ENCODE peak calls at places on chromosomes 11 and 22, in six cellular contexts. One of them, this sample, is unnamed.

GRCh38 chr11:32034149-32034548 is 56.7 kb upstream of the RCN1 start:
- DNase-seq in WTC11: no peak
- DNase-seq in activated T-cell treated with anti-CD3 and anti-CD28 coated beads, Interleukin-2, amount 50 U/mL, for 24 hours: no peak
- DNase-seq in midbrain: no peak
- DNase-seq in kidney tubule cell: peak
- DNase-seq in T-helper 9 cell: no peak
- DNase-seq in this sample: no peak

GRCh38 chr22:50289942-50290630 is 17.4 kb downstream of the PLXNB2 start:
- DNase-seq in T-helper 9 cell: no peak
- DNase-seq in kidney tubule cell: no peak
- DNase-seq in WTC11: no peak
- DNase-seq in activated T-cell treated with anti-CD3 and anti-CD28 coated beads, Interleukin-2, amount 50 U/mL, for 24 hours: no peak
- DNase-seq in midbrain: no peak
- DNase-seq in this sample: no peak

GRCh38 chr11:3120071-3120792 is 44.9 kb downstream of the OSBPL5 start:
- DNase-seq in activated T-cell treated with anti-CD3 and anti-CD28 coated beads, Interleukin-2, amount 50 U/mL, for 24 hours: no peak
- DNase-seq in WTC11: peak
- DNase-seq in midbrain: no peak
- DNase-seq in kidney tubule cell: no peak
- DNase-seq in T-helper 9 cell: no peak
- DNase-seq in this sample: peak

GRCh38 chr22:27842994-27843431 is 41.5 kb upstream of the MN1 start:
- DNase-seq in WTC11: no peak
- DNase-seq in activated T-cell treated with anti-CD3 and anti-CD28 coated beads, Interleukin-2, amount 50 U/mL, for 24 hours: no peak
- DNase-seq in kidney tubule cell: no peak
- DNase-seq in midbrain: no peak
- DNase-seq in T-helper 9 cell: no peak
- DNase-seq in this sample: peak

GRCh38 chr22:20027966-20028854 is 7.3 kb downstream of the TANGO2 start:
- DNase-seq in T-helper 9 cell: no peak
- DNase-seq in WTC11: no peak
- DNase-seq in activated T-cell treated with anti-CD3 and anti-CD28 coated beads, Interleukin-2, amount 50 U/mL, for 24 hours: no peak
- DNase-seq in kidney tubule cell: peak
- DNase-seq in midbrain: no peak
- DNase-seq in this sample: no peak

GRCh38 chr22:46846154-46846831 is 83.8 kb downstream of the TBC1D22A start:
- DNase-seq in midbrain: no peak
- DNase-seq in WTC11: no peak
- DNase-seq in T-helper 9 cell: no peak
- DNase-seq in kidney tubule cell: no peak
- DNase-seq in activated T-cell treated with anti-CD3 and anti-CD28 coated beads, Interleukin-2, amount 50 U/mL, for 24 hours: no peak
- DNase-seq in this sample: peak

GRCh38 chr11:83292709-83293435 is 6.7 kb upstream of the CCDC90B start:
- DNase-seq in WTC11: no peak
- DNase-seq in midbrain: peak
- DNase-seq in kidney tubule cell: peak
- DNase-seq in activated T-cell treated with anti-CD3 and anti-CD28 coated beads, Interleukin-2, amount 50 U/mL, for 24 hours: no peak
- DNase-seq in T-helper 9 cell: no peak
- DNase-seq in this sample: no peak

GRCh38 chr11:82871646-82872045 is 28.6 kb downstream of the PRCP start:
- DNase-seq in WTC11: no peak
- DNase-seq in activated T-cell treated with anti-CD3 and anti-CD28 coated beads, Interleukin-2, amount 50 U/mL, for 24 hours: no peak
- DNase-seq in T-helper 9 cell: no peak
- DNase-seq in kidney tubule cell: no peak
- DNase-seq in midbrain: no peak
- DNase-seq in this sample: no peak

GRCh38 chr11:43580735-43581369 is 99.7 kb upstream of the HSD17B12 start:
- DNase-seq in activated T-cell treated with anti-CD3 and anti-CD28 coated beads, Interleukin-2, amount 50 U/mL, for 24 hours: no peak
- DNase-seq in T-helper 9 cell: no peak
- DNase-seq in kidney tubule cell: no peak
- DNase-seq in WTC11: peak
- DNase-seq in midbrain: no peak
- DNase-seq in this sample: no peak

GRCh38 chr11:2801711-2802388 is 83.7 kb downstream of the CDKN1C start:
- DNase-seq in kidney tubule cell: no peak
- DNase-seq in activated T-cell treated with anti-CD3 and anti-CD28 coated beads, Interleukin-2, amount 50 U/mL, for 24 hours: peak
- DNase-seq in T-helper 9 cell: no peak
- DNase-seq in WTC11: peak
- DNase-seq in midbrain: no peak
- DNase-seq in this sample: no peak

GRCh38 chr11:115691030-115691429 is 186.8 kb upstream of the CADM1 start:
- DNase-seq in kidney tubule cell: no peak
- DNase-seq in WTC11: no peak
- DNase-seq in T-helper 9 cell: no peak
- DNase-seq in activated T-cell treated with anti-CD3 and anti-CD28 coated beads, Interleukin-2, amount 50 U/mL, for 24 hours: no peak
- DNase-seq in midbrain: no peak
- DNase-seq in this sample: no peak

GRCh38 chr22:23401111-23401909 is 178.8 kb downstream of the IGLL1 start:
- DNase-seq in activated T-cell treated with anti-CD3 and anti-CD28 coated beads, Interleukin-2, amount 50 U/mL, for 24 hours: no peak
- DNase-seq in midbrain: no peak
- DNase-seq in kidney tubule cell: peak
- DNase-seq in WTC11: peak
- DNase-seq in T-helper 9 cell: no peak
- DNase-seq in this sample: no peak

GRCh38 chr11:134533511-134533910 is 121.5 kb upstream of the B3GAT1 start:
- DNase-seq in activated T-cell treated with anti-CD3 and anti-CD28 coated beads, Interleukin-2, amount 50 U/mL, for 24 hours: peak
- DNase-seq in T-helper 9 cell: no peak
- DNase-seq in kidney tubule cell: no peak
- DNase-seq in midbrain: no peak
- DNase-seq in WTC11: no peak
- DNase-seq in this sample: peak

GRCh38 chr22:37675930-37676571 is 615 bp downstream of the LGALS1 start:
- DNase-seq in WTC11: no peak
- DNase-seq in kidney tubule cell: peak
- DNase-seq in T-helper 9 cell: peak
- DNase-seq in activated T-cell treated with anti-CD3 and anti-CD28 coated beads, Interleukin-2, amount 50 U/mL, for 24 hours: peak
- DNase-seq in midbrain: peak
- DNase-seq in this sample: peak

GRCh38 chr11:13378316-13378715 is 84.7 kb downstream of the BTBD10 start:
- DNase-seq in activated T-cell treated with anti-CD3 and anti-CD28 coated beads, Interleukin-2, amount 50 U/mL, for 24 hours: no peak
- DNase-seq in T-helper 9 cell: no peak
- DNase-seq in midbrain: no peak
- DNase-seq in WTC11: no peak
- DNase-seq in kidney tubule cell: no peak
- DNase-seq in this sample: no peak

GRCh38 chr22:45996241-45997076 is 19.5 kb upstream of the WNT7B start:
- DNase-seq in kidney tubule cell: peak
- DNase-seq in T-helper 9 cell: no peak
- DNase-seq in WTC11: no peak
- DNase-seq in activated T-cell treated with anti-CD3 and anti-CD28 coated beads, Interleukin-2, amount 50 U/mL, for 24 hours: no peak
- DNase-seq in midbrain: no peak
- DNase-seq in this sample: no peak

GRCh38 chr22:49962751-49963646 is 2.4 kb downstream of the PIM3 start:
- DNase-seq in midbrain: no peak
- DNase-seq in activated T-cell treated with anti-CD3 and anti-CD28 coated beads, Interleukin-2, amount 50 U/mL, for 24 hours: peak
- DNase-seq in WTC11: peak
- DNase-seq in kidney tubule cell: no peak
- DNase-seq in T-helper 9 cell: peak
- DNase-seq in this sample: no peak